ENCODE peak calls at places on chromosomes 16 and 17, in eight cellular contexts. M, H, A, G, Q, P, D and J are unnamed samples.

GRCh38 chr16:1696863-1697262 is 9.1 kb upstream of the MAPK8IP3 start:
- DNase-seq in M (no peak), H (peak), A (no peak), G (no peak), Q (no peak), P (no peak), D (no peak), J (no peak)

GRCh38 chr16:29852654-29853053 is 10.4 kb downstream of the CDIPT start:
- DNase-seq in M (peak), H (no peak), A (no peak), G (no peak), Q (no peak), P (no peak), D (no peak), J (peak)

GRCh38 chr16:88197481-88198456 is 185.0 kb upstream of the ZNF469 start:
- DNase-seq in M (no peak), H (no peak), A (peak), G (no peak), Q (no peak), P (no peak), D (no peak), J (no peak)

GRCh38 chr16:85206472-85207356 is 94.4 kb upstream of the CIBAR2 start:
- DNase-seq in M (peak), H (no peak), A (peak), G (peak), Q (no peak), P (peak), D (peak), J (peak)

GRCh38 chr17:65122836-65123756 is 14.1 kb upstream of the RGS9 start:
- DNase-seq in M (peak), H (peak), A (peak), G (peak), Q (peak), P (peak), D (peak), J (peak)

GRCh38 chr16:14263011-14263410 is 191.9 kb downstream of the MRTFB start:
- DNase-seq in M (no peak), H (no peak), A (no peak), G (no peak), Q (no peak), P (no peak), D (no peak), J (no peak)

GRCh38 chr17:50931003-50931878 is 65.1 kb upstream of the TOB1 start:
- DNase-seq in M (peak), H (peak), A (peak), G (peak), Q (peak), P (peak), D (peak), J (peak)

GRCh38 chr16:50478021-50478772 is 70.0 kb upstream of the NKD1 start:
- DNase-seq in M (no peak), H (no peak), A (no peak), G (no peak), Q (no peak), P (no peak), D (no peak), J (no peak)

GRCh38 chr17:15091825-15092224 is 173.3 kb downstream of the PMP22 start:
- DNase-seq in M (no peak), H (peak), A (no peak), G (no peak), Q (no peak), P (no peak), D (no peak), J (no peak)

GRCh38 chr17:82900741-82901140 is 60.9 kb upstream of the ZNF750 start:
- DNase-seq in M (no peak), H (no peak), A (no peak), G (no peak), Q (no peak), P (no peak), D (no peak), J (no peak)

GRCh38 chr17:70105641-70106040 is 30.6 kb downstream of the KCNJ16 start:
- DNase-seq in M (no peak), H (no peak), A (no peak), G (no peak), Q (no peak), P (no peak), D (no peak), J (no peak)

GRCh38 chr17:75238684-75239191 is 22.7 kb downstream of the GGA3 start:
- DNase-seq in M (peak), H (peak), A (peak), G (peak), Q (peak), P (peak), D (peak), J (peak)

GRCh38 chr16:56793504-56793903 is 63.6 kb downstream of the NUP93 start:
- DNase-seq in M (peak), H (peak), A (no peak), G (no peak), Q (no peak), P (no peak), D (no peak), J (no peak)

GRCh38 chr17:44355310-44355640 is 8.4 kb downstream of the FAM171A2 start:
- DNase-seq in M (no peak), H (no peak), A (no peak), G (no peak), Q (no peak), P (no peak), D (no peak), J (no peak)

GRCh38 chr16:17330019-17330570 is 140.7 kb downstream of the XYLT1 start:
- DNase-seq in M (no peak), H (no peak), A (no peak), G (no peak), Q (no peak), P (no peak), D (no peak), J (no peak)

GRCh38 chr16:5367960-5368359 is 270.4 kb upstream of the EEF2KMT start:
- DNase-seq in M (no peak), H (no peak), A (no peak), G (no peak), Q (no peak), P (no peak), D (no peak), J (no peak)

GRCh38 chr16:58402796-58403195 is 10.5 kb downstream of the GINS3 start:
- DNase-seq in M (no peak), H (no peak), A (no peak), G (no peak), Q (no peak), P (no peak), D (no peak), J (no peak)

GRCh38 chr16:73047221-73047535 is 750 bp downstream of the ZFHX3 start:
- DNase-seq in M (peak), H (no peak), A (no peak), G (no peak), Q (no peak), P (no peak), D (no peak), J (no peak)

GRCh38 chr16:12340151-12340733 is 363.7 kb downstream of the SNX29 start:
- DNase-seq in M (peak), H (peak), A (no peak), G (peak), Q (no peak), P (no peak), D (peak), J (no peak)

GRCh38 chr17:39737331-39737760 is 392 bp upstream of the GRB7 start:
- DNase-seq in M (no peak), H (no peak), A (no peak), G (peak), Q (no peak), P (no peak), D (no peak), J (no peak)

GRCh38 chr17:4899341-4900230 is at the start of gene C17orf107:
- DNase-seq in M (peak), H (no peak), A (peak), G (peak), Q (peak), P (peak), D (peak), J (peak)

GRCh38 chr17:78146881-78147280 is 696 bp downstream of the C17orf99 start:
- DNase-seq in M (no peak), H (no peak), A (no peak), G (no peak), Q (no peak), P (no peak), D (no peak), J (no peak)

GRCh38 chr16:28180660-28181556 is 30.9 kb downstream of the XPO6 start:
- DNase-seq in M (peak), H (no peak), A (no peak), G (no peak), Q (no peak), P (no peak), D (no peak), J (no peak)

GRCh38 chr16:55499281-55499680 is 9.6 kb upstream of the LPCAT2 start:
- DNase-seq in M (no peak), H (no peak), A (no peak), G (no peak), Q (no peak), P (no peak), D (no peak), J (no peak)

GRCh38 chr17:61408151-61409041 is 8.8 kb downstream of the TBX2 start:
- DNase-seq in M (no peak), H (no peak), A (peak), G (no peak), Q (no peak), P (no peak), D (no peak), J (no peak)

GRCh38 chr17:72462814-72463213 is 342.0 kb downstream of the SOX9 start:
- DNase-seq in M (no peak), H (peak), A (no peak), G (no peak), Q (no peak), P (no peak), D (no peak), J (no peak)

GRCh38 chr17:82377924-82378740 is 6.6 kb downstream of the UTS2R start:
- DNase-seq in M (no peak), H (no peak), A (no peak), G (no peak), Q (no peak), P (no peak), D (no peak), J (no peak)

GRCh38 chr17:80257716-80258213 is 2.9 kb upstream of the RNF213 start:
- DNase-seq in M (no peak), H (no peak), A (no peak), G (no peak), Q (no peak), P (no peak), D (no peak), J (no peak)

GRCh38 chr16:57070424-57070823 is 22.0 kb upstream of the CPNE2 start:
- DNase-seq in M (no peak), H (no peak), A (no peak), G (no peak), Q (no peak), P (no peak), D (no peak), J (no peak)

GRCh38 chr17:58401287-58401686 is 16.0 kb downstream of the RNF43 start:
- DNase-seq in M (no peak), H (no peak), A (no peak), G (no peak), Q (no peak), P (no peak), D (no peak), J (no peak)

GRCh38 chr17:57803026-57803425 is 46.8 kb downstream of the MRPS23 start:
- DNase-seq in M (no peak), H (no peak), A (no peak), G (no peak), Q (no peak), P (no peak), D (no peak), J (no peak)

DNA sequence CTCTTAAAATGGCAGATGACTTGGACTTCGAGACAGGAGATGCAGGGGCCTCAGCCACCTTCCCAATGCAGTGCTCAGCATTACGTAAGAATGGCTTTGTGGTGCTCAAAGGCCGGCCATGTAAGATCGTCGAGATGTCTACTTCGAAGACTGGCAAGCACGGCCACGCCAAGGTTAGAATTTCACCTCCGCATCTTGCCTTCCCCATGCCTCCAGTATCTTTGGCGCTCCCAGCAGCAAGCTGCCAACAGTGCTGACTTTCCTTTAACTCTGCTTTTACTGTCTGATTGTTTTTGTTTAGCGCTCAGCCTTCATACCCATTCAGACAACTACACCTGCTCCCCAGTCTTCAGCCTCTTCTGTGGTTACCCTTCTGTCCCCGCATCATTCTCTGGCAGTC is 2.2 kb downstream of the EIF5A start:
- DNase-seq in M (no peak), H (no peak), A (no peak), G (no peak), Q (no peak), P (no peak), D (no peak), J (no peak)
- H3K27ac ChIP-seq in M (peak), H (peak), A (no peak), G (no peak), Q (peak), P (no peak), D (peak), J (no peak)

DNA sequence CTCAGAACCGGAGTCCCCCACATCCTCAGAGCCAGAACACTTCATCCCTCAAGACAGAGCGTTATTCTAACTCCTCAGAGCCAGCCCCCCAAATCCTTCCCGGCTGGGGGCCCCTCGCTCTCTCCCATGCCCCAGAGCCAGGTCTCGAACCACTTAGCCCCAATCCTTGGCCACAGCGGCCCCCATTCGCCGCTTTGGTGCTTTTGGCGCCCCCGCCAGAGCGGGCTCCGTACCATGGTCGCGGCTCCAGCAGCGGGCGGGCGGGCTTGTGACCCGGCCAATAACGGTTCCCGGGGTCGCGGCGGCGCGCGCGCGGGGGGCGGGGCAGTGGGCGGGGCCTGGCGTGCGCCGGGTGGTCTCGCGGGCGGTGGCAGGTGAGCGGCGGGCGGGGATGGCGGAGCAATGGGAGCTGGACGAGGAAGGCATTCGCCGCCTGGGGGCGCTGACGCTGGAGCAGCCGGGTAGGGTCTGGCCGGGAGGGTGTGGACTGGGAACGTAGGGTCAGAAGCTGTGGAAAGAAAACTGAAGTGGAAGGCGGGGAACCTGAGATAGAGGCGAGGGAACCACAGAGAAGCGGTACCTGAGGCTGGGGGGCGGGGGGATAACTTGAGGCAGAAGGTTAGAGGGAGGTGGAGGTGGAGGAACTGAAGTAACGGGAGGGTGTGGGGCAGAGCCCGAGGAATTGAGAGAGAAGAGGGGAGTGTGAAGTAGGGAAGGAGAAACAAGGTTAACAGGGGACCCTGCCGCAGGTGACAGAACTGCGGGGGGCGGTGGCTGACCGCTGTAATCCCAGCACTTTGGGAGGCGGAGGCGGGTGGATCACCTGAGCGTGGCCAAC is at the start of the genes KCTD19 and LRRC36:
- DNase-seq in M (peak), H (no peak), A (peak), G (peak), Q (peak), P (peak), D (peak), J (peak)
- TF ChIP-seq CTCF in M (peak), H (peak), A (peak), G (peak), Q (peak), P (peak), D (no peak), J (peak)

DNA sequence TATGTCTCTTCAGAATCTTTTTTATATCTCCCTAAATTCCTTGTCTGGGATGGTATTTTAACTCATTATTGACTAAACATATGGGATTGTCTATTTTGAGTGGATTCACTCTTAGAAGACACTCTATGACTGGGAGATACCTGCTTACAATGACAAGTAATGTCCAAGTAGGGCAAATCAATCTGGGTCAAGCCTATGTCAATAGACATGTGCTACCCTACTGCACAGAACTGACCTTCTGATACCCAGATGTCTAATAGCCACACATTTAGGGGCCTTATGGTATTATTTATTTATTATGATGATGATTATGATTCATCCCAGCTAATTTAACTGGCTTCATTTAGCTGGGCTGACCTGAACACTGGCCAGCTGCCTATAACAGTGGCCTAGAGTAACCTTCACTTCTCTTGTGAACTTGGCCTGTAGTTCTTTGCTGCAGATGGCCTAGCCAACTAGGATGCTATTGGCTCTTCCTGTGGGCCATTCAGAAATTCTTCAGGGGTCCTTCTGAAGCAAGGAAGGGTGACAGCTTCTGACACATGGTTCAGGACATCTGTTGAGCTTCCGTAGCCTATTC is 138.0 kb downstream of the ANKFN1 start:
- DNase-seq in M (no peak), H (no peak), A (no peak), G (no peak), Q (no peak), P (no peak), D (no peak), J (no peak)
- H3K27ac ChIP-seq in M (no peak), H (peak), A (no peak), G (no peak), Q (no peak), P (no peak), D (no peak), J (no peak)

DNA sequence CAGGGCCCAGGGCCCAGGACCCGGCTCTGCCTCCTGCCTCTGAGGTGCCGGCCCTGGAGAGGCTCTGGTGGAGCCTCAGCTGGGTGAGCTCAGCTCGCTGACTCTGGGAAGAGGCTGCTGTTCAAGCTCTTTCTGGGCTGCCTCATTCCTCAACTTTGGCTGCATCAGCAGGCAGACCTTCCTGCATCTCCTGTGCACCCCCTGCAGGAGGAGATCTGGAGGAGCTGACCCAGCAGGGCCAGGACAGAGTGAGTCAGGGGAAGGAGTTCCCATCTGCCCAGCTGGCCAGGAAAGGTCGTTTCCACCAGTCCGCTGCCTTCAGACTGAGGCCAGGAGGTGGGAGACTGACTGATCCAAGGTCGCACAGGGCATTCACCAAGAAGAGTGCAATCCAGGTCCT is 10.7 kb downstream of the CRHR1 start:
- DNase-seq in M (peak), H (no peak), A (no peak), G (no peak), Q (no peak), P (no peak), D (no peak), J (no peak)
- TF ChIP-seq CTCF in M (peak), H (peak), A (no peak), G (no peak), Q (no peak), P (no peak), D (no peak), J (no peak)

DNA sequence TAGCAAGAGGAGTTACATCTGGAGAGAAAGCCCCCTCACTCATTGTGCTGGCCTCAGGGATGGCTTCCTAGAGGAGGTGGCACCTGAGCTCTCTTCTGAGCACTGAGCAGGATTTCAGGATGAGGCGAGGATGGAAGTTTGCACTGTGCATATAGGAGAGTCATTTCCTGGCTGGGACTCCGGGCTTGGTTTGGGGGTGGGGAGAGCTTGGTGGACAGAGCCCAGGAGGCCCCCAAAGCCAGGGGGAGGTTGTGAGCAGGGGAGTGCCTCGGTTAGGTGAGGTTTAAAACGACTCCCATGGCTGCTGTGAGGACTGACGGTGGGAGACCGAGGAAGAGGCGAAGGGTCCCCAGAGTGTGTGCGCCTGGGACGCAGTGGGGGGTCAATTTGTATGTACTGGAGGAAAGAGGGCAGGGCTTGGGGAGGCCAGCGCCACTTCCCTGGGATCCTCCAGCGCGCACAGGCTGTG is 1.2 kb downstream of the CAMKK1 start:
- DNase-seq in M (no peak), H (no peak), A (no peak), G (no peak), Q (no peak), P (no peak), D (no peak), J (no peak)
- H3K27ac ChIP-seq in M (no peak), H (no peak), A (peak), G (no peak), Q (no peak), P (peak), D (no peak), J (peak)

DNA sequence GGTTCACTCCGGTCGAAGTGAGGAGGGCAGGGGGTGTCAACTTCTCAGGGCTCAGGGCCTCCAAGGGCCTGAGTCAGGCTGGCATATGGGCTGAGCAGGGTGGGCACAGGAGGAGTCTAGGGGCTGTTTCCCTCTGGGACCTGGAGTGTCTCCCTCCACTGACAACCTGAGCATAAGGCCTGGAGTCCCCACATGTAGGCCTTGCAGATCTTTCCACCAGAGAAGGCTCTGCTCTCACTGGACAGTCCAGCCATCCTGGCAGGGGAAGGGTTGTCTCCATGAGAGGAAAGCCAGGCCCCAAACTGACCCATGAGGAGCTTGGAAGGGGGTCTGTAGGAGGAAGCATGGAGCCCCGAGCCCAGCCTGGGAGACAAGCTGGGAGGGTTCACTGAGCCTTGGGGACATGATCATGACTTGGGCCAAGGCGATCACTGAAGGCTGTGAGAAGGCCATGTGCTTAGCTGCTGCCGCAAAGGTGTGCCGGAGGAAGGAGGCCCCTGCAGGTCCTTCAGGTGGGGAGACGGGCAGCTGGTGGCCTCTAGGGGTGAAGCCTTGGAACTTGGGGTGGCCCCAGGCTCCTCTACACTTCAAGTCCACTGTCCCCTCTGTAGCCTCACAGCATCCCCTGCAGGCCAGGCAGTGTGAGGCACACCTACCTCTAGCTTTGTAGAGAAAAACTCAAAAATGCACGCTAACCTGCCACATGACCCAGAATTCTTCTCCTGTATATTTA is 9.9 kb downstream of the CMTM2 start:
- DNase-seq in M (peak), H (peak), A (peak), G (no peak), Q (peak), P (no peak), D (peak), J (peak)
- TF ChIP-seq CTCF in M (peak), H (peak), A (peak), G (no peak), Q (peak), P (peak), D (peak), J (peak)

GRCh38 chr16:10776280-10776679 is 32.6 kb downstream of the NUBP1 start:
- DNase-seq in M (no peak), H (no peak), A (no peak), G (no peak), Q (peak), P (no peak), D (no peak), J (no peak)
- H3K27ac ChIP-seq in M (no peak), H (no peak), A (no peak), G (no peak), Q (no peak), P (no peak), D (no peak), J (no peak)